ENCODE peak calls at places on chromosomes 7 and 10, in nine cellular contexts. One of them, this sample, is unnamed.

GRCh38 chr10:109663122-109663521 is 260.2 kb downstream of the XPNPEP1 start:
- DNase-seq in mesenchymal stem cell: no peak
- DNase-seq in dorsolateral prefrontal cortex: no peak
- DNase-seq in brain microvascular endothelial cell: no peak
- DNase-seq in CD4-positive, CD25-positive, alpha-beta regulatory T cell: no peak
- DNase-seq in neuronal stem cell: no peak
- DNase-seq in AG04450: no peak
- DNase-seq in epithelial cell of prostate: no peak
- DNase-seq in GM23338: no peak
- DNase-seq in this sample: no peak

GRCh38 chr10:8404721-8405120 is 350.2 kb downstream of the GATA3 start:
- DNase-seq in mesenchymal stem cell: no peak
- DNase-seq in dorsolateral prefrontal cortex: no peak
- DNase-seq in brain microvascular endothelial cell: no peak
- DNase-seq in CD4-positive, CD25-positive, alpha-beta regulatory T cell: peak; percentile 89
- DNase-seq in neuronal stem cell: no peak
- DNase-seq in AG04450: no peak
- DNase-seq in epithelial cell of prostate: no peak
- DNase-seq in GM23338: no peak
- DNase-seq in this sample: no peak

GRCh38 chr10:93746844-93747284 is 10.9 kb upstream of the LGI1 start:
- DNase-seq in mesenchymal stem cell: peak; percentile 99
- DNase-seq in dorsolateral prefrontal cortex: no peak
- DNase-seq in brain microvascular endothelial cell: peak; percentile 95
- DNase-seq in CD4-positive, CD25-positive, alpha-beta regulatory T cell: peak; percentile 29
- DNase-seq in neuronal stem cell: no peak
- DNase-seq in AG04450: peak; percentile 65
- DNase-seq in epithelial cell of prostate: no peak
- DNase-seq in GM23338: peak; percentile 84
- DNase-seq in this sample: no peak

GRCh38 chr7:51224811-51225581 is 91.6 kb downstream of the COBL start:
- DNase-seq in mesenchymal stem cell: no peak
- DNase-seq in dorsolateral prefrontal cortex: no peak
- DNase-seq in brain microvascular endothelial cell: no peak
- DNase-seq in CD4-positive, CD25-positive, alpha-beta regulatory T cell: no peak
- DNase-seq in neuronal stem cell: no peak
- DNase-seq in AG04450: no peak
- DNase-seq in epithelial cell of prostate: peak; percentile 41
- DNase-seq in GM23338: peak; percentile 76
- DNase-seq in this sample: no peak

GRCh38 chr10:317219-317868 is 182.1 kb downstream of the ZMYND11 start:
- DNase-seq in mesenchymal stem cell: peak; percentile 79
- DNase-seq in dorsolateral prefrontal cortex: no peak
- DNase-seq in brain microvascular endothelial cell: no peak
- DNase-seq in CD4-positive, CD25-positive, alpha-beta regulatory T cell: peak; percentile 35
- DNase-seq in neuronal stem cell: no peak
- DNase-seq in AG04450: peak; percentile 74
- DNase-seq in epithelial cell of prostate: no peak
- DNase-seq in GM23338: no peak
- DNase-seq in this sample: peak; percentile 36

GRCh38 chr7:132402751-132403245 is 173.5 kb downstream of the PLXNA4 start:
- DNase-seq in mesenchymal stem cell: no peak
- DNase-seq in dorsolateral prefrontal cortex: no peak
- DNase-seq in brain microvascular endothelial cell: no peak
- DNase-seq in CD4-positive, CD25-positive, alpha-beta regulatory T cell: no peak
- DNase-seq in neuronal stem cell: no peak
- DNase-seq in AG04450: no peak
- DNase-seq in epithelial cell of prostate: no peak
- DNase-seq in GM23338: no peak
- DNase-seq in this sample: peak; percentile 54

GRCh38 chr10:8245131-8246117 is 190.9 kb downstream of the GATA3 start:
- DNase-seq in mesenchymal stem cell: no peak
- DNase-seq in dorsolateral prefrontal cortex: no peak
- DNase-seq in brain microvascular endothelial cell: no peak
- DNase-seq in CD4-positive, CD25-positive, alpha-beta regulatory T cell: peak; percentile 86
- DNase-seq in neuronal stem cell: no peak
- DNase-seq in AG04450: no peak
- DNase-seq in epithelial cell of prostate: no peak
- DNase-seq in GM23338: no peak
- DNase-seq in this sample: no peak

GRCh38 chr7:151167197-151167911 is at the start of gene GBX1:
- DNase-seq in mesenchymal stem cell: no peak
- DNase-seq in dorsolateral prefrontal cortex: no peak
- DNase-seq in brain microvascular endothelial cell: no peak
- DNase-seq in CD4-positive, CD25-positive, alpha-beta regulatory T cell: no peak
- DNase-seq in neuronal stem cell: peak; percentile 29
- DNase-seq in AG04450: no peak
- DNase-seq in epithelial cell of prostate: no peak
- DNase-seq in GM23338: peak; percentile 66
- DNase-seq in this sample: no peak

GRCh38 chr7:78529392-78529791 is 730.8 kb downstream of the PHTF2 start:
- DNase-seq in mesenchymal stem cell: no peak
- DNase-seq in dorsolateral prefrontal cortex: no peak
- DNase-seq in brain microvascular endothelial cell: no peak
- DNase-seq in CD4-positive, CD25-positive, alpha-beta regulatory T cell: no peak
- DNase-seq in neuronal stem cell: no peak
- DNase-seq in AG04450: no peak
- DNase-seq in epithelial cell of prostate: no peak
- DNase-seq in GM23338: no peak
- DNase-seq in this sample: no peak

GRCh38 chr10:34049887-34050286 is 715.4 kb upstream of the NRP1 start:
- DNase-seq in mesenchymal stem cell: peak; percentile 52
- DNase-seq in dorsolateral prefrontal cortex: no peak
- DNase-seq in brain microvascular endothelial cell: peak; percentile 77
- DNase-seq in CD4-positive, CD25-positive, alpha-beta regulatory T cell: no peak
- DNase-seq in neuronal stem cell: no peak
- DNase-seq in AG04450: peak; percentile 26
- DNase-seq in epithelial cell of prostate: no peak
- DNase-seq in GM23338: no peak
- DNase-seq in this sample: no peak

GRCh38 chr10:3829193-3830050 is 44.4 kb upstream of the KLF6 start:
- DNase-seq in mesenchymal stem cell: no peak
- DNase-seq in dorsolateral prefrontal cortex: no peak
- DNase-seq in brain microvascular endothelial cell: no peak
- DNase-seq in CD4-positive, CD25-positive, alpha-beta regulatory T cell: no peak
- DNase-seq in neuronal stem cell: no peak
- DNase-seq in AG04450: no peak
- DNase-seq in epithelial cell of prostate: no peak
- DNase-seq in GM23338: peak; percentile 21
- DNase-seq in this sample: no peak
- H3K27ac ChIP-seq in mesenchymal stem cell: peak overlapping the region; percentile 83
- H3K27ac ChIP-seq in dorsolateral prefrontal cortex: no peak overlapping the region
- H3K27ac ChIP-seq in brain microvascular endothelial cell: peak overlapping the region; percentile 76
- H3K27ac ChIP-seq in CD4-positive, CD25-positive, alpha-beta regulatory T cell: peak overlapping the region; percentile 84
- H3K27ac ChIP-seq in neuronal stem cell: no peak overlapping the region
- H3K27ac ChIP-seq in AG04450: peak overlapping the region; percentile 85
- H3K27ac ChIP-seq in epithelial cell of prostate: peak overlapping the region; percentile 64
- H3K27ac ChIP-seq in GM23338: no peak overlapping the region
- H3K27ac ChIP-seq in this sample: peak overlapping the region; percentile 87

GRCh38 chr10:28983799-28984198 is 305.1 kb upstream of the LYZL1 start:
- DNase-seq in mesenchymal stem cell: peak; percentile 37
- DNase-seq in dorsolateral prefrontal cortex: no peak
- DNase-seq in brain microvascular endothelial cell: no peak
- DNase-seq in CD4-positive, CD25-positive, alpha-beta regulatory T cell: no peak
- DNase-seq in neuronal stem cell: no peak
- DNase-seq in AG04450: no peak
- DNase-seq in epithelial cell of prostate: no peak
- DNase-seq in GM23338: no peak
- DNase-seq in this sample: no peak
- H3K27ac ChIP-seq in mesenchymal stem cell: no peak overlapping the region
- H3K27ac ChIP-seq in dorsolateral prefrontal cortex: no peak overlapping the region
- H3K27ac ChIP-seq in brain microvascular endothelial cell: no peak overlapping the region
- H3K27ac ChIP-seq in CD4-positive, CD25-positive, alpha-beta regulatory T cell: no peak overlapping the region
- H3K27ac ChIP-seq in neuronal stem cell: no peak overlapping the region
- H3K27ac ChIP-seq in AG04450: no peak overlapping the region
- H3K27ac ChIP-seq in epithelial cell of prostate: peak overlapping the region; percentile 20
- H3K27ac ChIP-seq in GM23338: no peak overlapping the region
- H3K27ac ChIP-seq in this sample: peak overlapping the region; percentile 5

GRCh38 chr10:24239289-24239688 is 30.4 kb downstream of the KIAA1217 start:
- DNase-seq in mesenchymal stem cell: no peak
- DNase-seq in dorsolateral prefrontal cortex: no peak
- DNase-seq in brain microvascular endothelial cell: no peak
- DNase-seq in CD4-positive, CD25-positive, alpha-beta regulatory T cell: no peak
- DNase-seq in neuronal stem cell: no peak
- DNase-seq in AG04450: no peak
- DNase-seq in epithelial cell of prostate: no peak
- DNase-seq in GM23338: no peak
- DNase-seq in this sample: no peak
- H3K27ac ChIP-seq in mesenchymal stem cell: no peak overlapping the region
- H3K27ac ChIP-seq in dorsolateral prefrontal cortex: no peak overlapping the region
- H3K27ac ChIP-seq in brain microvascular endothelial cell: no peak overlapping the region
- H3K27ac ChIP-seq in CD4-positive, CD25-positive, alpha-beta regulatory T cell: no peak overlapping the region
- H3K27ac ChIP-seq in neuronal stem cell: no peak overlapping the region
- H3K27ac ChIP-seq in AG04450: no peak overlapping the region
- H3K27ac ChIP-seq in epithelial cell of prostate: peak overlapping the region; percentile 50
- H3K27ac ChIP-seq in GM23338: no peak overlapping the region
- H3K27ac ChIP-seq in this sample: no peak overlapping the region

GRCh38 chr7:5596046-5596895 is 172.6 kb upstream of the TNRC18 start:
- DNase-seq in mesenchymal stem cell: peak; percentile 94
- DNase-seq in dorsolateral prefrontal cortex: no peak
- DNase-seq in brain microvascular endothelial cell: peak; percentile 94
- DNase-seq in CD4-positive, CD25-positive, alpha-beta regulatory T cell: peak; percentile 77
- DNase-seq in neuronal stem cell: no peak
- DNase-seq in AG04450: peak; percentile 79
- DNase-seq in epithelial cell of prostate: peak; percentile 73
- DNase-seq in GM23338: peak; percentile 55
- DNase-seq in this sample: peak; percentile 92
- H3K27ac ChIP-seq in mesenchymal stem cell: peak overlapping the region; percentile 88
- H3K27ac ChIP-seq in dorsolateral prefrontal cortex: peak overlapping the region; percentile 79
- H3K27ac ChIP-seq in brain microvascular endothelial cell: peak overlapping the region; percentile 45
- H3K27ac ChIP-seq in CD4-positive, CD25-positive, alpha-beta regulatory T cell: no peak overlapping the region
- H3K27ac ChIP-seq in neuronal stem cell: peak overlapping the region; percentile 30
- H3K27ac ChIP-seq in AG04450: peak overlapping the region; percentile 89
- H3K27ac ChIP-seq in epithelial cell of prostate: peak overlapping the region; percentile 96
- H3K27ac ChIP-seq in GM23338: peak overlapping the region; percentile 59
- H3K27ac ChIP-seq in this sample: peak overlapping the region; percentile 81

GRCh38 chr10:24925799-24926198 is 26.6 kb downstream of the PRTFDC1 start:
- DNase-seq in mesenchymal stem cell: no peak
- DNase-seq in dorsolateral prefrontal cortex: no peak
- DNase-seq in brain microvascular endothelial cell: no peak
- DNase-seq in CD4-positive, CD25-positive, alpha-beta regulatory T cell: no peak
- DNase-seq in neuronal stem cell: no peak
- DNase-seq in AG04450: no peak
- DNase-seq in epithelial cell of prostate: no peak
- DNase-seq in GM23338: no peak
- DNase-seq in this sample: no peak

GRCh38 chr10:24917979-24918378 is 34.4 kb downstream of the PRTFDC1 start:
- DNase-seq in mesenchymal stem cell: no peak
- DNase-seq in dorsolateral prefrontal cortex: no peak
- DNase-seq in brain microvascular endothelial cell: no peak
- DNase-seq in CD4-positive, CD25-positive, alpha-beta regulatory T cell: no peak
- DNase-seq in neuronal stem cell: no peak
- DNase-seq in AG04450: no peak
- DNase-seq in epithelial cell of prostate: no peak
- DNase-seq in GM23338: no peak
- DNase-seq in this sample: no peak

GRCh38 chr10:24917493-24917892 is 34.9 kb downstream of the PRTFDC1 start:
- DNase-seq in mesenchymal stem cell: no peak
- DNase-seq in dorsolateral prefrontal cortex: no peak
- DNase-seq in brain microvascular endothelial cell: no peak
- DNase-seq in CD4-positive, CD25-positive, alpha-beta regulatory T cell: no peak
- DNase-seq in neuronal stem cell: no peak
- DNase-seq in AG04450: no peak
- DNase-seq in epithelial cell of prostate: no peak
- DNase-seq in GM23338: no peak
- DNase-seq in this sample: no peak

GRCh38 chr10:24916365-24916764 is 36.0 kb downstream of the PRTFDC1 start:
- DNase-seq in mesenchymal stem cell: no peak
- DNase-seq in dorsolateral prefrontal cortex: no peak
- DNase-seq in brain microvascular endothelial cell: no peak
- DNase-seq in CD4-positive, CD25-positive, alpha-beta regulatory T cell: no peak
- DNase-seq in neuronal stem cell: no peak
- DNase-seq in AG04450: no peak
- DNase-seq in epithelial cell of prostate: no peak
- DNase-seq in GM23338: no peak
- DNase-seq in this sample: no peak

GRCh38 chr10:24920907-24921881 is 31.2 kb downstream of the PRTFDC1 start:
- DNase-seq in mesenchymal stem cell: peak; percentile 96
- DNase-seq in dorsolateral prefrontal cortex: no peak
- DNase-seq in brain microvascular endothelial cell: peak; percentile 97
- DNase-seq in CD4-positive, CD25-positive, alpha-beta regulatory T cell: peak; percentile 27
- DNase-seq in neuronal stem cell: no peak
- DNase-seq in AG04450: peak; percentile 85
- DNase-seq in epithelial cell of prostate: peak; percentile 49
- DNase-seq in GM23338: peak; percentile 25
- DNase-seq in this sample: peak; percentile 55
- H3K27ac ChIP-seq in mesenchymal stem cell: peak overlapping the region; percentile 92
- H3K27ac ChIP-seq in dorsolateral prefrontal cortex: peak overlapping the region; percentile 57
- H3K27ac ChIP-seq in brain microvascular endothelial cell: peak overlapping the region; percentile 86
- H3K27ac ChIP-seq in CD4-positive, CD25-positive, alpha-beta regulatory T cell: no peak overlapping the region
- H3K27ac ChIP-seq in neuronal stem cell: no peak overlapping the region
- H3K27ac ChIP-seq in AG04450: peak overlapping the region; percentile 92
- H3K27ac ChIP-seq in epithelial cell of prostate: peak overlapping the region; percentile 11
- H3K27ac ChIP-seq in GM23338: no peak overlapping the region
- H3K27ac ChIP-seq in this sample: peak overlapping the region; percentile 41

GRCh38 chr10:120783901-120784300 is 67.3 kb upstream of the WDR11 start:
- DNase-seq in mesenchymal stem cell: no peak
- DNase-seq in dorsolateral prefrontal cortex: no peak
- DNase-seq in brain microvascular endothelial cell: no peak
- DNase-seq in CD4-positive, CD25-positive, alpha-beta regulatory T cell: no peak
- DNase-seq in neuronal stem cell: no peak
- DNase-seq in AG04450: no peak
- DNase-seq in epithelial cell of prostate: no peak
- DNase-seq in GM23338: no peak
- DNase-seq in this sample: no peak

GRCh38 chr10:120776442-120776841 is 74.7 kb upstream of the WDR11 start:
- DNase-seq in mesenchymal stem cell: no peak
- DNase-seq in dorsolateral prefrontal cortex: no peak
- DNase-seq in brain microvascular endothelial cell: no peak
- DNase-seq in CD4-positive, CD25-positive, alpha-beta regulatory T cell: no peak
- DNase-seq in neuronal stem cell: no peak
- DNase-seq in AG04450: no peak
- DNase-seq in epithelial cell of prostate: no peak
- DNase-seq in GM23338: no peak
- DNase-seq in this sample: no peak

GRCh38 chr10:120783098-120783497 is 68.1 kb upstream of the WDR11 start:
- DNase-seq in mesenchymal stem cell: no peak
- DNase-seq in dorsolateral prefrontal cortex: no peak
- DNase-seq in brain microvascular endothelial cell: no peak
- DNase-seq in CD4-positive, CD25-positive, alpha-beta regulatory T cell: no peak
- DNase-seq in neuronal stem cell: no peak
- DNase-seq in AG04450: no peak
- DNase-seq in epithelial cell of prostate: no peak
- DNase-seq in GM23338: no peak
- DNase-seq in this sample: no peak

DNA sequence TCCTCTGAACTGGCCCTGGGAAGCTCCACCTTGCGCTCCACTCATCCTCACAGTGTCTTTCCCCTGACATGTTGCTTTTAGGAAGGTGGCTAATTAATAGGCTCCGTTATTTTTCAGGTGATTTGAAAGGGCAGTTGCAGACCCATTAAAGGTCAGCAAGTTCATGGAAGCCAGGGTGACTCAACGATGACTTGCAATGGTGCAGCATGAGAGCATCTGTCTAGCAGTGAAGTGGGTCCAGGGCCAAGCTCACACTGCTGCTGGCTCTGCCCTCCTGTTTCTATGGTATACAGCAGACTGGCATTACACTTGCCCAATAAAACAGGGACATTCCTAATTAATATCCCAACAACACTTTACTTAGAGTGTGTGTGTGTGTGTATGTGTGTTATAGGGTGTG is 68.8 kb upstream of the WDR11 start:
- DNase-seq in mesenchymal stem cell: no peak
- DNase-seq in dorsolateral prefrontal cortex: no peak
- DNase-seq in brain microvascular endothelial cell: no peak
- DNase-seq in CD4-positive, CD25-positive, alpha-beta regulatory T cell: no peak
- DNase-seq in neuronal stem cell: no peak
- DNase-seq in AG04450: no peak
- DNase-seq in epithelial cell of prostate: no peak
- DNase-seq in GM23338: no peak
- DNase-seq in this sample: no peak
- H3K27ac ChIP-seq in mesenchymal stem cell: no peak overlapping the region
- H3K27ac ChIP-seq in dorsolateral prefrontal cortex: no peak overlapping the region
- H3K27ac ChIP-seq in brain microvascular endothelial cell: no peak overlapping the region
- H3K27ac ChIP-seq in CD4-positive, CD25-positive, alpha-beta regulatory T cell: no peak overlapping the region
- H3K27ac ChIP-seq in neuronal stem cell: no peak overlapping the region
- H3K27ac ChIP-seq in AG04450: no peak overlapping the region
- H3K27ac ChIP-seq in epithelial cell of prostate: no peak overlapping the region
- H3K27ac ChIP-seq in GM23338: no peak overlapping the region
- H3K27ac ChIP-seq in this sample: no peak overlapping the region